ENCODE peak calls at places on chromosomes 4 and X, in five cellular contexts. H, I, D, O and E are unnamed samples.

GRCh38 chr4:89305712-89306437 is 1.7 kb downstream of the GPRIN3 start:
- DNase-seq in H (peak), I (peak), O (peak), D (no peak), E (no peak)

GRCh38 chrX:53317365-53318069 is 36.1 kb upstream of the IQSEC2 start:
- DNase-seq in H (peak), I (peak), O (peak), D (peak), E (peak)

GRCh38 chrX:51461053-51462050 is 35.0 kb downstream of the NUDT11 start:
- DNase-seq in I (peak), D (peak), O (peak), H (peak), E (peak)

GRCh38 chrX:47321386-47321785 is 49.0 kb upstream of the ZNF157 start:
- DNase-seq in O (peak), H (no peak), I (peak), D (no peak), E (no peak)

GRCh38 chr4:128461300-128462103 is 173.9 kb upstream of the PGRMC2 start:
- DNase-seq in O (peak), I (peak), D (no peak), H (peak), E (peak)

GRCh38 chrX:49071877-49072711 is 1.7 kb downstream of the PRAF2 start:
- DNase-seq in I (peak), D (no peak), H (no peak), O (peak), E (no peak)

GRCh38 chrX:65985922-65986588 is 53.8 kb downstream of the VSIG4 start:
- DNase-seq in D (no peak), I (peak), H (peak), O (peak), E (peak)

GRCh38 chr4:72587334-72587733 is 18.3 kb upstream of the ADAMTS3 start:
- DNase-seq in O (no peak), I (no peak), D (no peak), H (no peak), E (no peak)

GRCh38 chrX:40647307-40648197 is at the start of gene CXorf38:
- DNase-seq in D (peak), I (peak), O (peak), H (peak), E (peak)

GRCh38 chr4:8702516-8703400 is 110.2 kb downstream of the CPZ start:
- DNase-seq in O (no peak), D (no peak), I (no peak), H (no peak), E (no peak)

GRCh38 chrX:39905475-39905889 is 192.3 kb downstream of the BCOR start:
- DNase-seq in O (peak), D (no peak), I (peak), H (peak), E (peak)

GRCh38 chr4:186023975-186024374 is 45.0 kb upstream of the TLR3 start:
- DNase-seq in I (no peak), D (no peak), H (no peak), O (no peak), E (no peak)

GRCh38 chr4:16056681-16057400 is 27.0 kb downstream of the PROM1 start:
- DNase-seq in H (no peak), D (no peak), I (no peak), O (no peak), E (no peak)

GRCh38 chr4:48654015-48654664 is 125.9 kb downstream of the FRYL start:
- DNase-seq in I (peak), H (no peak), O (peak), D (no peak), E (no peak)

GRCh38 chr4:121597346-121597934 is 99.3 kb downstream of the ANXA5 start:
- DNase-seq in O (peak), I (no peak), H (no peak), D (no peak), E (no peak)

GRCh38 chrX:107686792-107687191 is 58.5 kb downstream of the PRPS1 start:
- DNase-seq in D (no peak), O (peak), I (peak), H (peak), E (no peak)

GRCh38 chr4:171024720-171025303 is 788.4 kb upstream of the GALNTL6 start:
- DNase-seq in O (no peak), H (no peak), D (no peak), I (no peak), E (no peak)

GRCh38 chr4:74376888-74377483 is 12.0 kb downstream of the EREG start:
- DNase-seq in H (no peak), D (peak), I (peak), O (peak), E (peak)

GRCh38 chrX:151694661-151695582 is at the start of gene PRRG3:
- DNase-seq in H (no peak), D (no peak), I (no peak), O (no peak), E (no peak)

GRCh38 chrX:153459976-153460375 is 10.4 kb downstream of the HAUS7 start:
- DNase-seq in I (peak), D (no peak), H (no peak), O (peak), E (no peak)

GRCh38 chr4:182238355-182238931 is 4.8 kb upstream of the TENM3 start:
- DNase-seq in O (no peak), I (no peak), H (no peak), D (no peak), E (no peak)